ENCODE peak calls at places on chromosomes 7 and 10, in ten cellular contexts. C is CD8-positive, alpha-beta T cell; Q is GM23248; U is HS-5; L is activated effector memory CD4-positive, alpha-beta T cell treated with anti-CD3 and anti-CD28 coated beads, Interleukin-2, amount 50 U/mL, for 16 hours; B is NCI-H1694 treated with DMSO at 0.1 percent for 48 hours; P is brain pericyte; X is mammary epithelial cell; R is activated CD4-positive, alpha-beta T cell treated with anti-CD3 and anti-CD28 coated beads for 48 hours; K is BE2C. N is an unnamed sample.

GRCh38 chr7:120877706-120878105 is 19.8 kb upstream of the TSPAN12 start:
- DNase-seq in C (no peak), B (no peak), X (no peak), L (no peak), Q (peak), R (no peak), P (no peak), K (no peak), U (no peak), N (no peak)

GRCh38 chr10:29392376-29393021 is 103.6 kb downstream of the LYZL1 start:
- DNase-seq in B (peak), R (peak), U (no peak), L (peak), K (peak), C (peak), P (no peak), X (peak), Q (peak), N (peak)

GRCh38 chr10:72061491-72061890 is 26.9 kb downstream of the SPOCK2 start:
- DNase-seq in L (no peak), Q (no peak), X (no peak), U (no peak), R (no peak), K (peak), C (no peak), B (no peak), P (no peak), N (peak)

GRCh38 chr7:139589474-139589873 is 66.0 kb downstream of the CLEC2L start:
- DNase-seq in U (no peak), K (no peak), P (no peak), C (no peak), B (no peak), R (no peak), Q (peak), L (no peak), X (no peak), N (no peak)

GRCh38 chr7:106070201-106070551 is 41.9 kb downstream of the SYPL1 start:
- DNase-seq in L (no peak), K (no peak), C (no peak), B (peak), Q (no peak), R (no peak), U (no peak), P (no peak), X (peak), N (peak)

GRCh38 chr7:17770710-17771375 is 169.5 kb downstream of the SNX13 start:
- DNase-seq in R (no peak), B (peak), P (no peak), C (no peak), X (peak), L (no peak), U (no peak), K (no peak), Q (no peak), N (no peak)

GRCh38 chr7:23594879-23595604 is 2.1 kb upstream of the CCDC126 start:
- DNase-seq in K (no peak), R (peak), B (no peak), P (no peak), L (no peak), Q (no peak), X (peak), U (no peak), C (no peak), N (no peak)

GRCh38 chr7:32495298-32496051 is at the start of gene AVL9:
- DNase-seq in P (peak), Q (peak), C (peak), B (peak), X (peak), K (peak), L (peak), U (peak), R (peak), N (peak)

GRCh38 chr7:27555670-27556069 is 107.0 kb downstream of the HIBADH start:
- DNase-seq in B (no peak), R (no peak), Q (no peak), K (no peak), U (no peak), P (no peak), X (peak), C (no peak), L (no peak), N (no peak)

GRCh38 chr10:68562666-68563522 is 2.8 kb downstream of the TET1 start:
- DNase-seq in X (no peak), L (peak), Q (peak), R (no peak), K (peak), B (no peak), P (no peak), C (no peak), U (no peak), N (peak)

GRCh38 chr7:101537205-101537604 is 91.9 kb downstream of the MYL10 start:
- DNase-seq in P (no peak), L (no peak), B (no peak), K (no peak), X (no peak), C (no peak), Q (peak), R (no peak), U (no peak), N (no peak)

GRCh38 chr7:40192036-40192435 is 57.2 kb downstream of the SUGCT start:
- DNase-seq in B (no peak), C (no peak), L (no peak), R (no peak), X (peak), K (no peak), U (peak), Q (peak), P (no peak), N (no peak)